ENCODE peak calls at places on chromosomes 12 and 14, in eight cellular contexts. P is H1, J is body of pancreas, Y is esophagus squamous epithelium, W is tibial nerve, Q is uterus, L is suprapubic skin, O is IMR-90. M is an unnamed sample.

GRCh38 chr14:104091061-104091926 is 5.8 kb downstream of the ASPG start:
- DNase-seq in O (no peak), P (no peak), L (no peak), Y (no peak), W (no peak), Q (no peak), J (peak), M (peak)

GRCh38 chr14:61101803-61102548 is 120.9 kb downstream of the SLC38A6 start:
- DNase-seq in J (no peak), Y (no peak), O (peak), W (no peak), Q (no peak), P (no peak), L (no peak), M (no peak)

GRCh38 chr12:133130808-133131128 is 341 bp downstream of the ZNF10 start:
- DNase-seq in W (peak), J (peak), Q (no peak), Y (peak), O (no peak), L (peak), P (no peak), M (peak)

GRCh38 chr12:45762185-45763110 is 32.9 kb downstream of the ARID2 start:
- DNase-seq in J (no peak), Y (no peak), P (no peak), L (no peak), W (peak), Q (no peak), O (peak), M (no peak)

GRCh38 chr14:36070056-36071043 is 106.2 kb downstream of the PTCSC3 start:
- DNase-seq in Q (no peak), W (peak), Y (no peak), J (peak), O (peak), P (peak), L (no peak), M (peak)

GRCh38 chr12:52025301-52026172 is 18.8 kb downstream of the TAMALIN start:
- DNase-seq in O (peak), Q (peak), Y (no peak), J (peak), L (peak), W (peak), P (no peak), M (peak)

GRCh38 chr12:109247831-109248654 is 61.0 kb downstream of the FOXN4 start:
- DNase-seq in O (no peak), W (no peak), L (no peak), Y (no peak), P (no peak), J (peak), Q (no peak), M (no peak)

GRCh38 chr14:29548948-29549370 is 378.7 kb downstream of the PRKD1 start:
- DNase-seq in L (no peak), Y (no peak), J (no peak), W (peak), O (peak), P (no peak), Q (no peak), M (no peak)

GRCh38 chr12:113005759-113006158 is 27.4 kb downstream of the OAS2 start:
- DNase-seq in Y (no peak), P (no peak), Q (no peak), W (no peak), L (peak), O (no peak), J (no peak), M (no peak)

GRCh38 chr12:69916541-69917270 is 91.7 kb downstream of the MYRFL start:
- DNase-seq in Q (no peak), P (no peak), W (no peak), O (no peak), L (no peak), Y (no peak), J (no peak), M (no peak)

GRCh38 chr12:54605138-54605970 is 16.9 kb upstream of the PPP1R1A start:
- DNase-seq in Q (no peak), L (peak), W (no peak), J (no peak), P (no peak), Y (no peak), O (no peak), M (no peak)

GRCh38 chr12:99436584-99436983 is 211.0 kb upstream of the GARIN6 start:
- DNase-seq in O (no peak), Y (no peak), W (no peak), J (no peak), Q (no peak), P (no peak), L (no peak), M (no peak)
- H3K27ac ChIP-seq in O (no peak), Y (no peak), W (no peak), J (no peak), Q (no peak), P (no peak), L (no peak), M (no peak)

DNA sequence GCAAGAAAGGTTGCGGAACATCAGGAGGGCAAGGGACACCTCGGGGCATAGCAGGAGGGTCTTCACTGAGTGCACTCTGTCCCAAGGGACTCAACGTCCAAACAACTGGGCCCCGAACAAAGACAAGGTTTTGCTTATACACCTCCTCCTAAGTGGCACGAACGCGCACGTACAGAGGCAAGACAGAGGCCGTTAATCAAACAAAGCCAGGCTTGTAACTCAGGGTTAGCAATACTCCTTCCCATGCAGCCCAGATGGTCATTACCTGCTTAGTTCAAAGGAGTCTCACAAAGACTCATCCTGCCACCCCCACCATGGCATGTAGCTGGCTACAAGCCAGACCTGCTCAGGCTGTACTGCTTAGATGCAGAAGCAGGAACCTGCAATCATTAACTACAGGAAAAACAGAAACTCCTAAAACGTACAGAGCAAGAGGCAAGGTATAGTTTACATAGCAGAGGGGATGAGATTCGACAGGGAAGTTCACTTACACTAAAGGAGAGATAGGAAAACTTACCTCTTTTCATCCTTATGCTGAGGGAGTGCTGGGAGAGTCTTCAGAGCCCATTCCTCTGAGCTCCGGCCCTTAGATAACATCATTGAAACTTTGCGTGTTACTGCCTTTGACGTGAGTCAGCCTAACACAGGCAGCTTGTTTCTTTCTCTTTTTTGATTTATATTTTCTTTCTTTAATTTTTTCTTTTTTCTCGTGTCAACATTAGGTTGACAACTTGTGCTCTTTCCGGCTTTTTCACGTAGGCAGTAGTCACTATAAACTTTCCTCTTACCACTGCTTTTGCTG is 1319.1 kb downstream of the TMEM121 start:
- DNase-seq in Q (peak), Y (no peak), L (no peak), J (peak), P (no peak), W (no peak), O (no peak), M (no peak)
- TF ChIP-seq POLR2A in Q (no peak), Y (no peak), L (no peak), J (no peak), P (no peak), W (no peak), O (no peak), M (no peak)

DNA sequence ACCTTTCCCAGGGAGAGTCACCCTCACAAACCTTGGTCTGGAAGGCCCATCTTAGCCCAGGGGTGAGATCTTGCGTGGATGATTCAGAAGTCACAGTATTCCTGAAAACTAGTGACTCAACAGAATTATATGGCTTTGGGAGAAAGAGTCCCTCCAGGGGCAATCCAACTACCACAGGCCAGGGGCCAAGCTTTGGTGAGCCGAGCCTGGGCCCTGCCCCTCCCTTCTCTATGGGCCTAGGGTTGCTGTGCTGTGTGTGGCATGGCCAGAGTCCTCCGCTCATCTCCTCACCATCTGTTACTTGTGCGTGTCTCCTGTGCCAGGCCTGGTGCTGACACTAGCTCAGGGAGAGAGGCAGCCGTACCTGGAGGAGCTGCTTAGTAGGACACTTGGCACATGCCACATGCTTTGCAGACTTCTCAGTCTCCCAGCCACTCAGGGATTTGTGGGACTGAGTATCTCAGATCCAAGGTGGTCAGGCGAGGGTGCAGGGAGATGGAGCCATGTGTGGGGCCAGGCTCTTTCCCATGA is 93.8 kb downstream of the SLC25A47 start:
- DNase-seq in L (no peak), Q (no peak), O (peak), J (no peak), P (no peak), W (no peak), Y (no peak), M (no peak)
- H3K27ac ChIP-seq in L (no peak), Q (no peak), O (peak), J (no peak), P (no peak), W (no peak), Y (no peak), M (no peak)

GRCh38 chr14:88698651-88699050 is 94.1 kb downstream of the EML5 start:
- DNase-seq in L (no peak), O (no peak), P (no peak), W (no peak), J (no peak), Y (no peak), Q (no peak), M (no peak)

GRCh38 chr14:88695873-88696272 is 96.9 kb downstream of the EML5 start:
- DNase-seq in Q (no peak), W (no peak), Y (no peak), P (no peak), O (peak), L (no peak), J (no peak), M (no peak)
- TF ChIP-seq POLR2A in Q (no peak), W (no peak), Y (no peak), P (no peak), O (no peak), L (no peak), J (no peak), M (no peak)

GRCh38 chr14:31124197-31124596 is 83.4 kb downstream of the HECTD1 start:
- DNase-seq in Q (no peak), O (no peak), P (no peak), J (no peak), L (no peak), W (no peak), Y (no peak), M (no peak)

GRCh38 chr14:31125231-31125630 is 82.4 kb downstream of the HECTD1 start:
- DNase-seq in Y (no peak), J (no peak), W (no peak), O (no peak), P (no peak), L (no peak), Q (no peak), M (no peak)

GRCh38 chr14:31126680-31127079 is 80.9 kb downstream of the HECTD1 start:
- DNase-seq in L (no peak), Q (no peak), Y (no peak), P (no peak), O (no peak), W (no peak), J (no peak), M (no peak)

GRCh38 chr14:31128601-31129526 is 78.7 kb downstream of the HECTD1 start:
- DNase-seq in Q (no peak), L (no peak), O (no peak), Y (no peak), W (no peak), P (no peak), J (no peak), M (no peak)

GRCh38 chr14:31127690-31128089 is 79.9 kb downstream of the HECTD1 start:
- DNase-seq in Q (no peak), P (no peak), L (no peak), Y (no peak), O (no peak), W (no peak), J (no peak), M (no peak)
- H3K27ac ChIP-seq in Q (no peak), P (no peak), L (no peak), Y (no peak), O (no peak), W (no peak), J (no peak), M (no peak)

GRCh38 chr14:81326451-81326850 is 73.7 kb downstream of the STON2 start:
- DNase-seq in Y (no peak), O (no peak), P (no peak), J (no peak), W (no peak), L (no peak), Q (no peak), M (no peak)

GRCh38 chr14:81319314-81319713 is 80.8 kb downstream of the STON2 start:
- DNase-seq in W (no peak), Y (no peak), O (no peak), J (no peak), Q (no peak), L (no peak), P (no peak), M (no peak)

GRCh38 chr14:81319946-81320345 is 80.2 kb downstream of the STON2 start:
- DNase-seq in Q (no peak), P (no peak), J (no peak), Y (no peak), O (no peak), L (no peak), W (no peak), M (no peak)

GRCh38 chr14:81323094-81323493 is 77.0 kb downstream of the STON2 start:
- DNase-seq in P (no peak), L (no peak), O (no peak), J (no peak), W (no peak), Q (no peak), Y (no peak), M (no peak)

DNA sequence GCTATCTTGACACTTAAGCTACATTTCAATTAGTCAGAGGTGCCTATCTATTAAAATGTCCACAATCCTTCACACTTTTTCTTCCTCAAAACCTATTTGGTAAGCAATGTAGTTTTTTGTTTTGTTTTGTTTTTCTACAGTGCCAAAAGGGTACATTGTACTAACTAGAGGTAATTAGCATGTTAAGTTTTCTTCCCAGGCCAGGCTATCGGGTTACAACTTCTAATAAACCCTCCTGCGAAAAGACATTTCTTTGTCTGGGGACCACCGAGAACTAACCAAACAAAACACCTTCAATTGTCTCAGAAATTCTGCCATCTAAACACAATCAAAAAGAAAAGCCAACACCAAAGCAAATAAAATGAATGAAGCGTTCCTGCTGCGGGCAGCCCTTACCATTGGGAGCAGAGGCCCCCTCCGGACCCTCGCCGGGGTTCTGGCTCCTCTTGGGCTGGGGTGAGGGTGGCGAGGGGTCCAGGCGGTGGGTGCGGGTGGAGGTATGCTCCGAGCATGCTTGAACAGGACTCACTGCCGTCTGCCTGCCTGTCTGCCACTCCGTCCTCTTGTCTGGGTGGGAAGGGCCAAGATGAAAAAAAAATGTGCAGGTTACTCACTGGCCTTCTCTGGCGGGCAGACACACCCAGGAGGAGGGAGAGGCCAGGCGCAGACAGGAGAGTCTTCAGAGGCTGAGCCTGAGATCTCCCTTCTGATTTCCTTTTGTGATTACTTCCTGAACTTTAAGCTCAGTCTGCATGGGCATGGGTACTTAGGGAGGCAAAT is 76.3 kb downstream of the STON2 start:
- DNase-seq in P (peak), O (no peak), W (no peak), J (no peak), Y (no peak), Q (no peak), L (no peak), M (no peak)
- TF ChIP-seq POLR2A in P (no peak), O (no peak), W (no peak), J (no peak), Y (no peak), Q (no peak), L (no peak), M (no peak)

GRCh38 chr14:71675902-71676291 is 256.3 kb upstream of the RGS6 start:
- DNase-seq in O (peak), J (no peak), Q (no peak), Y (no peak), L (no peak), W (no peak), P (no peak), M (no peak)
- H3K27ac ChIP-seq in O (no peak), J (no peak), Q (no peak), Y (no peak), L (no peak), W (no peak), P (no peak), M (no peak)

GRCh38 chr14:77710364-77710763 is 2.5 kb downstream of the SLIRP start:
- DNase-seq in J (no peak), P (no peak), L (no peak), Q (no peak), Y (no peak), O (no peak), W (no peak), M (no peak)

GRCh38 chr14:77709412-77709811 is 1.5 kb downstream of the SLIRP start:
- DNase-seq in J (no peak), Y (no peak), L (no peak), W (no peak), O (no peak), P (no peak), Q (no peak), M (no peak)

GRCh38 chr14:77708749-77709148 is 846 bp downstream of the SLIRP start:
- DNase-seq in Q (no peak), O (no peak), Y (no peak), P (no peak), W (no peak), J (no peak), L (no peak), M (no peak)

GRCh38 chr14:77707355-77707723 is 484 bp downstream of the ALKBH1 start:
- DNase-seq in L (no peak), W (peak), J (no peak), Q (no peak), O (peak), P (no peak), Y (no peak), M (no peak)

GRCh38 chr14:77707724-77708408 is at the start of the genes ALKBH1 and SLIRP:
- DNase-seq in Y (peak), W (peak), P (peak), L (peak), Q (peak), J (peak), O (peak), M (peak)
- TF ChIP-seq POLR2A in Y (no peak), W (peak), P (peak), L (no peak), Q (peak), J (no peak), O (peak), M (peak)